ENCODE peak calls at places on chromosomes 11 and 22, in eight cellular contexts. W, J, C, M, T, Y, F and H are unnamed samples.

GRCh38 chr22:31556627-31557203 is 60.4 kb downstream of the SFI1 start:
- ATAC-seq in W (no peak), J (peak; percentile 46), C (peak; percentile 39), M (peak; percentile 60), T (peak; percentile 75), Y (no peak), F (peak; percentile 19), H (no peak)

GRCh38 chr22:28793976-28794584 is 6.3 kb downstream of the XBP1 start:
- ATAC-seq in W (no peak), J (no peak), C (no peak), M (no peak), T (peak; percentile 20), Y (no peak), F (no peak), H (no peak)

GRCh38 chr11:2761131-2762030 is 61.6 kb upstream of the KCNQ1OT1 start:
- ATAC-seq in W (no peak), J (no peak), C (no peak), M (peak; percentile 69), T (peak; percentile 72), Y (peak; percentile 54), F (peak; percentile 25), H (no peak)

GRCh38 chr11:64862914-64863313 is 15.5 kb downstream of the EHD1 start:
- ATAC-seq in W (no peak), J (no peak), C (no peak), M (no peak), T (no peak), Y (no peak), F (peak; percentile 9), H (no peak)

GRCh38 chr11:69297926-69298777 is 4.2 kb downstream of the MYEOV start:
- ATAC-seq in W (peak; percentile 10), J (peak; percentile 79), C (peak; percentile 78), M (peak; percentile 31), T (peak; percentile 17), Y (peak; percentile 2), F (no peak), H (peak; percentile 61)

GRCh38 chr11:24705474-24705873 is 208.6 kb downstream of the LUZP2 start:
- ATAC-seq in W (no peak), J (no peak), C (no peak), M (no peak), T (no peak), Y (no peak), F (no peak), H (no peak)

GRCh38 chr22:43152001-43152354 is 619 bp downstream of the TSPO start:
- ATAC-seq in W (peak; percentile 36), J (peak; percentile 34), C (no peak), M (no peak), T (peak; percentile 61), Y (peak; percentile 49), F (peak; percentile 69), H (no peak)

GRCh38 chr11:58642120-58642625 is 19.7 kb downstream of the CNTF start:
- ATAC-seq in W (no peak), J (peak; percentile 8), C (no peak), M (no peak), T (no peak), Y (no peak), F (no peak), H (no peak)

GRCh38 chr22:42926034-42926433 is 69.0 kb upstream of the ARFGAP3 start:
- ATAC-seq in W (no peak), J (no peak), C (no peak), M (no peak), T (peak; percentile 56), Y (peak; percentile 37), F (no peak), H (peak; percentile 42)

GRCh38 chr22:41826430-41827383 is 6.2 kb upstream of the SREBF2 start:
- ATAC-seq in W (no peak), J (no peak), C (no peak), M (no peak), T (no peak), Y (no peak), F (no peak), H (no peak)

GRCh38 chr11:35304393-35304790 is 115.0 kb downstream of the SLC1A2 start:
- ATAC-seq in W (no peak), J (peak; percentile 51), C (peak; percentile 69), M (peak; percentile 91), T (no peak), Y (no peak), F (no peak), H (no peak)

GRCh38 chr22:20138417-20138738 is 6.8 kb downstream of the ZDHHC8 start:
- ATAC-seq in W (peak; percentile 39), J (no peak), C (no peak), M (no peak), T (peak; percentile 2), Y (no peak), F (peak; percentile 52), H (no peak)

GRCh38 chr22:42977574-42977973 is 37.4 kb downstream of the PACSIN2 start:
- ATAC-seq in W (no peak), J (peak; percentile 78), C (peak; percentile 48), M (no peak), T (no peak), Y (no peak), F (no peak), H (no peak)

GRCh38 chr11:69257838-69258658 is 35.9 kb upstream of the MYEOV start:
- ATAC-seq in W (no peak), J (peak; percentile 88), C (no peak), M (no peak), T (no peak), Y (no peak), F (peak; percentile 94), H (no peak)

GRCh38 chr11:2943711-2944118 is 14.5 kb upstream of the PHLDA2 start:
- ATAC-seq in W (peak; percentile 11), J (no peak), C (no peak), M (no peak), T (peak; percentile 40), Y (peak; percentile 2), F (no peak), H (no peak)

GRCh38 chr11:88115828-88116410 is 59.3 kb downstream of the RAB38 start:
- ATAC-seq in W (no peak), J (no peak), C (peak; percentile 24), M (no peak), T (no peak), Y (no peak), F (peak; percentile 34), H (no peak)

GRCh38 chr22:30212363-30212995 is 34.1 kb downstream of the LIF start:
- ATAC-seq in W (peak; percentile 63), J (peak; percentile 41), C (peak; percentile 81), M (peak; percentile 82), T (no peak), Y (peak; percentile 86), F (no peak), H (peak; percentile 64)

GRCh38 chr11:55920537-55920936 is 6.2 kb upstream of the OR5W2 start:
- ATAC-seq in W (no peak), J (no peak), C (no peak), M (no peak), T (no peak), Y (no peak), F (no peak), H (no peak)

GRCh38 chr22:41478473-41478872 is 9.6 kb downstream of the ACO2 start:
- ATAC-seq in W (no peak), J (peak; percentile 25), C (no peak), M (no peak), T (no peak), Y (no peak), F (no peak), H (no peak)

DNA sequence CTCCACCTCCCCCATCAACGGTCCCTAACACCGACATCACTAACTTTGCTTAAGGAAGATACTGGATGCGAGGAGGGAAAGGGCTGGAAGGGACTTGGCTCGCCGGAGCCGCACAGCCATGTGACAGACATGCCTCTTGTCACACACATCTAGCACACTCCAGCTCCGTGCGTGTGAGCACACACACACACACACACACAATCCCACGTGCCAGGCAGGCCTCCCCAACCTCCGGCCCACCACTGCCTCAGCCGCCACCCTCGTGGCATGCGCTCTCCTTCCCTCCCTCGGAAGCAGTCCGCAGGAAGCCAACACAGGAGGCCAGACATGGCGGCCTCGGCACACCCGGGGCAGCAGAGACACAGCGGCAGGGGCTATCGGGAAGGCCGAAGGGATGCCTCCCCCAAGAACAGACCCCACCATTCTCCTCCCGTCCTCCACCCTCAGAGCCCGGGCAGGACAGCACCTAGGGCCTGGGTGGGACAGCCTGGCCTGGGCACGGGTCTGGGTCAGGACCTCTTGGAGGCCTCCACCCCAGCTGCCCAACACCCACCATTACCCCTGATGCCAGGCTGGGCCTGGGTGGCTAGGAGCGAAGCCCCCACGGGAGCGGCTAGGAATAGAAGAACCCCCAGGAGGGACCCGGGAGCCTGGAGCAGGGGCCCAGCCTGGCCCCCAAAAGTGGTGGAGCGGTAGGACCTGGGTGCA is 1.0 kb downstream of the MFNG start:
- ATAC-seq in W (no peak), J (peak; percentile 60), C (peak; percentile 44), M (no peak), T (no peak), Y (no peak), F (no peak), H (no peak)
- TF ChIP-seq POLR2AphosphoS5 in W (no peak), J (peak; percentile 44), C (peak; percentile 7), M (no peak), T (no peak), Y (no peak), F (no peak), H (no peak)

GRCh38 chr22:35337932-35338331 is 38.2 kb downstream of the TOM1 start:
- ATAC-seq in W (peak; percentile 75), J (peak; percentile 75), C (no peak), M (peak; percentile 60), T (peak; percentile 62), Y (no peak), F (peak; percentile 65), H (no peak)
- TF ChIP-seq POLR2AphosphoS5 in W (no peak), J (no peak), C (no peak), M (no peak), T (no peak), Y (no peak), F (no peak), H (no peak)

DNA sequence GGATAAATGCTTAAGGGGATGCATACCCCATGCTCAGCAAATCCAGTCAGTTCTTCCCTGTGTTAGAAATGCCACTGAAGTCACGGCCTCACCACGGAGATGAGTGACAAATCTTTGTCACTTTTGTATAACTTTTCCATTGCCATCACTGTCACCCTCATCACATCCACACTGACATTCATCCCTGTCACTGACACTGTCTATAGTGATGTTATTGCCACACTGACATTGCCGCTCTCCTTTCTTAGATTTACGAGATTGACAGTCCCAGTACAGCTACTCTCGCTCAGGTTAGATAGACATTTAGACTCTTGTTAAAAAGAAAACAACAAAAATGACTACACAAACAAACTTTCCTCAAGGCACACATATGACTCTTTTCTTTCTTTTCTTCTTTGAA is 910.7 kb upstream of the CNTN5 start:
- ATAC-seq in W (no peak), J (no peak), C (no peak), M (no peak), T (peak; percentile 39), Y (no peak), F (no peak), H (no peak)
- TF ChIP-seq POLR2AphosphoS5 in W (no peak), J (no peak), C (no peak), M (no peak), T (no peak), Y (no peak), F (no peak), H (no peak)

GRCh38 chr11:111555255-111555654 is 14.7 kb downstream of the LAYN start:
- ATAC-seq in W (no peak), J (no peak), C (no peak), M (no peak), T (no peak), Y (no peak), F (no peak), H (no peak)
- TF ChIP-seq POLR2AphosphoS5 in W (no peak), J (no peak), C (no peak), M (no peak), T (no peak), Y (no peak), F (no peak), H (no peak)

GRCh38 chr11:34049058-34049457 is 2.5 kb upstream of the CAPRIN1 start:
- ATAC-seq in W (no peak), J (no peak), C (no peak), M (no peak), T (no peak), Y (no peak), F (no peak), H (no peak)
- TF ChIP-seq POLR2AphosphoS5 in W (no peak), J (no peak), C (no peak), M (no peak), T (no peak), Y (peak; percentile 21), F (no peak), H (no peak)